ENCODE peak calls at places on chromosomes 6 and 20, in six cellular contexts. One of them, this sample, is unnamed.

GRCh38 chr6:133951227-133951626 is 1.8 kb upstream of the TBPL1 start:
- DNase-seq in mucosa of gallbladder: no peak
- DNase-seq in HS-5: no peak
- DNase-seq in SW 1271: no peak
- DNase-seq in heart right ventricle: no peak
- DNase-seq in EL: no peak
- DNase-seq in this sample: no peak

GRCh38 chr20:823326-823902 is 10.1 kb upstream of the FAM110A start:
- DNase-seq in mucosa of gallbladder: no peak
- DNase-seq in HS-5: no peak
- DNase-seq in SW 1271: no peak
- DNase-seq in heart right ventricle: no peak
- DNase-seq in EL: no peak
- DNase-seq in this sample: no peak

GRCh38 chr20:61913423-61914225 is 152.1 kb downstream of the TAF4 start:
- DNase-seq in mucosa of gallbladder: no peak
- DNase-seq in HS-5: no peak
- DNase-seq in SW 1271: no peak
- DNase-seq in heart right ventricle: no peak
- DNase-seq in EL: no peak
- DNase-seq in this sample: no peak

GRCh38 chr20:1833728-1834726 is 61.2 kb upstream of the SIRPA start:
- DNase-seq in mucosa of gallbladder: no peak
- DNase-seq in HS-5: no peak
- DNase-seq in SW 1271: no peak
- DNase-seq in heart right ventricle: no peak
- DNase-seq in EL: no peak
- DNase-seq in this sample: no peak

GRCh38 chr6:42569102-42570028 is 5.5 kb downstream of the UBR2 start:
- DNase-seq in mucosa of gallbladder: no peak
- DNase-seq in HS-5: peak
- DNase-seq in SW 1271: peak
- DNase-seq in heart right ventricle: no peak
- DNase-seq in EL: peak
- DNase-seq in this sample: no peak

GRCh38 chr6:109322825-109323580 is 59.3 kb downstream of the CD164 start:
- DNase-seq in mucosa of gallbladder: peak
- DNase-seq in HS-5: no peak
- DNase-seq in SW 1271: no peak
- DNase-seq in heart right ventricle: peak
- DNase-seq in EL: no peak
- DNase-seq in this sample: no peak

GRCh38 chr6:29071831-29072723 is 15.0 kb downstream of the OR2B3 start:
- DNase-seq in mucosa of gallbladder: no peak
- DNase-seq in HS-5: peak
- DNase-seq in SW 1271: peak
- DNase-seq in heart right ventricle: no peak
- DNase-seq in EL: peak
- DNase-seq in this sample: no peak

GRCh38 chr20:37309290-37309689 is 19.8 kb downstream of the MANBAL start:
- DNase-seq in mucosa of gallbladder: no peak
- DNase-seq in HS-5: no peak
- DNase-seq in SW 1271: no peak
- DNase-seq in heart right ventricle: no peak
- DNase-seq in EL: no peak
- DNase-seq in this sample: no peak

GRCh38 chr20:37209193-37209592 is 29.8 kb upstream of the MROH8 start:
- DNase-seq in mucosa of gallbladder: no peak
- DNase-seq in HS-5: no peak
- DNase-seq in SW 1271: no peak
- DNase-seq in heart right ventricle: no peak
- DNase-seq in EL: no peak
- DNase-seq in this sample: no peak

GRCh38 chr6:32945953-32946352 is 5.1 kb upstream of the HLA-DMB start:
- DNase-seq in mucosa of gallbladder: no peak
- DNase-seq in HS-5: no peak
- DNase-seq in SW 1271: no peak
- DNase-seq in heart right ventricle: no peak
- DNase-seq in EL: no peak
- DNase-seq in this sample: no peak

GRCh38 chr6:163925839-163926238 is 511.3 kb downstream of the QKI start:
- DNase-seq in mucosa of gallbladder: no peak
- DNase-seq in HS-5: no peak
- DNase-seq in SW 1271: no peak
- DNase-seq in heart right ventricle: no peak
- DNase-seq in EL: no peak
- DNase-seq in this sample: no peak

GRCh38 chr20:60253471-60253870 is 295.2 kb downstream of the CDH26 start:
- DNase-seq in mucosa of gallbladder: no peak
- DNase-seq in HS-5: no peak
- DNase-seq in SW 1271: no peak
- DNase-seq in heart right ventricle: no peak
- DNase-seq in EL: no peak
- DNase-seq in this sample: no peak

GRCh38 chr6:109612268-109612667 is 78.7 kb downstream of the AK9 start:
- DNase-seq in mucosa of gallbladder: no peak
- DNase-seq in HS-5: no peak
- DNase-seq in SW 1271: no peak
- DNase-seq in heart right ventricle: no peak
- DNase-seq in EL: no peak
- DNase-seq in this sample: no peak

GRCh38 chr20:58389324-58389967 is 417 bp downstream of the VAPB start:
- DNase-seq in mucosa of gallbladder: no peak
- DNase-seq in HS-5: no peak
- DNase-seq in SW 1271: peak
- DNase-seq in heart right ventricle: peak
- DNase-seq in EL: peak
- DNase-seq in this sample: no peak

GRCh38 chr6:11298651-11299420 is 66.4 kb upstream of the NEDD9 start:
- DNase-seq in mucosa of gallbladder: peak
- DNase-seq in HS-5: no peak
- DNase-seq in SW 1271: no peak
- DNase-seq in heart right ventricle: no peak
- DNase-seq in EL: no peak
- DNase-seq in this sample: no peak

GRCh38 chr20:58526411-58526810 is 11.2 kb upstream of the APCDD1L start:
- DNase-seq in mucosa of gallbladder: no peak
- DNase-seq in HS-5: no peak
- DNase-seq in SW 1271: no peak
- DNase-seq in heart right ventricle: no peak
- DNase-seq in EL: no peak
- DNase-seq in this sample: no peak

GRCh38 chr6:32416031-32416430 is 9.1 kb upstream of the BTNL2 start:
- DNase-seq in mucosa of gallbladder: no peak
- DNase-seq in HS-5: no peak
- DNase-seq in SW 1271: no peak
- DNase-seq in heart right ventricle: no peak
- DNase-seq in EL: peak
- DNase-seq in this sample: no peak

GRCh38 chr20:34559311-34560140 is 1.0 kb downstream of the MAP1LC3A start:
- DNase-seq in mucosa of gallbladder: no peak
- DNase-seq in HS-5: no peak
- DNase-seq in SW 1271: no peak
- DNase-seq in heart right ventricle: no peak
- DNase-seq in EL: no peak
- DNase-seq in this sample: peak

GRCh38 chr6:130700397-130700796 is 126.8 kb upstream of the SMLR1 start:
- DNase-seq in mucosa of gallbladder: no peak
- DNase-seq in HS-5: no peak
- DNase-seq in SW 1271: no peak
- DNase-seq in heart right ventricle: no peak
- DNase-seq in EL: no peak
- DNase-seq in this sample: no peak

GRCh38 chr6:34465551-34466241 is at the start of gene PACSIN1:
- DNase-seq in mucosa of gallbladder: no peak
- DNase-seq in HS-5: no peak
- DNase-seq in SW 1271: no peak
- DNase-seq in heart right ventricle: no peak
- DNase-seq in EL: peak
- DNase-seq in this sample: no peak

This sample was measured in ovary.